ENCODE peak calls at places on chromosome 22, in five cellular contexts. A is CD8-positive, alpha-beta T cell; Z is hepatocyte; Y is thyroid gland; X is AG04450. D is an unnamed sample.

GRCh38 chr22:50622723-50623327 is 5.1 kb downstream of the ARSA start:
- DNase-seq in A (no peak), Z (no peak), Y (no peak), X (no peak), D (peak; percentile 100)

GRCh38 chr22:20552450-20552894 is 45.1 kb downstream of the MED15 start:
- DNase-seq in A (no peak), Z (peak; percentile 51), Y (peak; percentile 41), X (no peak), D (no peak)

GRCh38 chr22:35102663-35103062 is 36.7 kb downstream of the ISX start:
- DNase-seq in A (no peak), Z (peak; percentile 77), Y (no peak), X (no peak), D (peak; percentile 88)

GRCh38 chr22:33806191-33806590 is 114.1 kb downstream of the LARGE1 start:
- DNase-seq in A (no peak), Z (no peak), Y (no peak), X (no peak), D (peak; percentile 61)

GRCh38 chr22:30823015-30823370 is 128.3 kb downstream of the OSBP2 start:
- DNase-seq in A (no peak), Z (no peak), Y (no peak), X (no peak), D (no peak)

GRCh38 chr22:40247976-40248375 is 70.3 kb downstream of the TNRC6B start:
- DNase-seq in A (peak; percentile 70), Z (no peak), Y (no peak), X (no peak), D (peak; percentile 49)

GRCh38 chr22:35446365-35446764 is 46.4 kb downstream of the MCM5 start:
- DNase-seq in A (no peak), Z (peak; percentile 77), Y (no peak), X (peak; percentile 77), D (no peak)

GRCh38 chr22:19565382-19565902 is 41.2 kb upstream of the CLDN5 start:
- DNase-seq in A (no peak), Z (no peak), Y (no peak), X (no peak), D (no peak)

GRCh38 chr22:39472570-39473556 is 16.1 kb downstream of the MGAT3 start:
- DNase-seq in A (no peak), Z (peak; percentile 75), Y (peak; percentile 17), X (no peak), D (peak; percentile 98)

GRCh38 chr22:29011868-29012428 is 49.7 kb downstream of the C22orf31 start:
- DNase-seq in A (no peak), Z (no peak), Y (no peak), X (no peak), D (peak; percentile 90)

GRCh38 chr22:36323855-36324331 is 63.9 kb downstream of the MYH9 start:
- DNase-seq in A (no peak), Z (no peak), Y (peak; percentile 31), X (no peak), D (no peak)

GRCh38 chr22:37843746-37844089 is 416 bp downstream of the ANKRD54 start:
- DNase-seq in A (peak; percentile 49), Z (peak; percentile 75), Y (no peak), X (no peak), D (peak; percentile 36)

GRCh38 chr22:30187726-30188407 is 58.7 kb downstream of the LIF start:
- DNase-seq in A (no peak), Z (no peak), Y (no peak), X (no peak), D (no peak)

GRCh38 chr22:35021166-35021565 is 44.8 kb upstream of the ISX start:
- DNase-seq in A (no peak), Z (peak; percentile 70), Y (no peak), X (no peak), D (peak; percentile 66)

GRCh38 chr22:38707346-38707745 is 1.6 kb downstream of the GTPBP1 start:
- DNase-seq in A (no peak), Z (peak; percentile 56), Y (no peak), X (no peak), D (peak; percentile 88)

GRCh38 chr22:38725900-38726655 is 20.3 kb downstream of the GTPBP1 start:
- DNase-seq in A (no peak), Z (no peak), Y (no peak), X (no peak), D (no peak)

GRCh38 chr22:33984741-33985287 is 64.5 kb upstream of the LARGE1 start:
- DNase-seq in A (no peak), Z (no peak), Y (no peak), X (no peak), D (no peak)

GRCh38 chr22:19132693-19133400 is 1.7 kb downstream of the TSSK2 start:
- DNase-seq in A (no peak), Z (no peak), Y (no peak), X (no peak), D (no peak)

GRCh38 chr22:45645526-45646414 is 25.9 kb upstream of the ATXN10 start:
- DNase-seq in A (peak; percentile 78), Z (peak; percentile 86), Y (peak; percentile 78), X (no peak), D (peak; percentile 62)

GRCh38 chr22:25903294-25903693 is 161.3 kb downstream of the MYO18B start:
- DNase-seq in A (no peak), Z (no peak), Y (no peak), X (no peak), D (no peak)

GRCh38 chr22:35593071-35593884 is 23.9 kb downstream of the MB start:
- DNase-seq in A (no peak), Z (no peak), Y (no peak), X (no peak), D (no peak)

GRCh38 chr22:30204742-30205111 is 41.8 kb downstream of the LIF start:
- DNase-seq in A (no peak), Z (peak; percentile 67), Y (no peak), X (peak; percentile 72), D (peak; percentile 37)

DNA sequence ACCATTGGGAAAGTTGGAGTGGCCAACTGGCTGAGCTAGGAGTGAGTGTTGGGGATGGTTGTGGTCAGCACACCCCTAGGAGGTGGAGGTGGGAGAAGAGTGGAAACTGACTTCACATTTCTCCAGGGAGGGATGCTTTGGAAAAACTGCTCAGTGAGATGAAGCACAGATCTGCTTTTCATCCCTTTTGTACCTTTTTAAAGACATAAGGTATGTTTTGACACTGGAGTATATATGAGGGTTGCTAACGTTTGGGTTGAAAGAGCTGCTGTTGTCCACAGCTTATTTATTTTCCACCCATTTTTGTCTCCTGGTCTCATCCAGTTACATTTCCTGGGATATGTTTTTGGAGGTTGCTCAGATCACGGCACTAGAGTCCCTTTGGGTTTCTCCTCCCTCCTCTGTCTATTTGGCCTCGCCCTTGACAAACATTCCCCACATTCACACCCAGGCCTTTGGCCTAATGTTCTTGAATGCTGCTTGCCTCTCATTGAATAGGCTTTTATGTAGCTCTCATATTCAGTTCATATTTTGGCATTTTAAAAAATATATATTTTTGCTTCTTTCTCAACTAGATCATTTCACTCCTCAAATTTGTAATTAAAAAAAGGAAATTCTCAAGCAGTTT is 8.3 kb downstream of the SREBF2 start:
- DNase-seq in A (no peak), Z (no peak), Y (no peak), X (no peak), D (peak; percentile 75)
- H3K4me3 ChIP-seq in A (no peak overlapping the region), Z (no peak overlapping the region), Y (no peak overlapping the region), X (no peak overlapping the region), D (no peak overlapping the region)

DNA sequence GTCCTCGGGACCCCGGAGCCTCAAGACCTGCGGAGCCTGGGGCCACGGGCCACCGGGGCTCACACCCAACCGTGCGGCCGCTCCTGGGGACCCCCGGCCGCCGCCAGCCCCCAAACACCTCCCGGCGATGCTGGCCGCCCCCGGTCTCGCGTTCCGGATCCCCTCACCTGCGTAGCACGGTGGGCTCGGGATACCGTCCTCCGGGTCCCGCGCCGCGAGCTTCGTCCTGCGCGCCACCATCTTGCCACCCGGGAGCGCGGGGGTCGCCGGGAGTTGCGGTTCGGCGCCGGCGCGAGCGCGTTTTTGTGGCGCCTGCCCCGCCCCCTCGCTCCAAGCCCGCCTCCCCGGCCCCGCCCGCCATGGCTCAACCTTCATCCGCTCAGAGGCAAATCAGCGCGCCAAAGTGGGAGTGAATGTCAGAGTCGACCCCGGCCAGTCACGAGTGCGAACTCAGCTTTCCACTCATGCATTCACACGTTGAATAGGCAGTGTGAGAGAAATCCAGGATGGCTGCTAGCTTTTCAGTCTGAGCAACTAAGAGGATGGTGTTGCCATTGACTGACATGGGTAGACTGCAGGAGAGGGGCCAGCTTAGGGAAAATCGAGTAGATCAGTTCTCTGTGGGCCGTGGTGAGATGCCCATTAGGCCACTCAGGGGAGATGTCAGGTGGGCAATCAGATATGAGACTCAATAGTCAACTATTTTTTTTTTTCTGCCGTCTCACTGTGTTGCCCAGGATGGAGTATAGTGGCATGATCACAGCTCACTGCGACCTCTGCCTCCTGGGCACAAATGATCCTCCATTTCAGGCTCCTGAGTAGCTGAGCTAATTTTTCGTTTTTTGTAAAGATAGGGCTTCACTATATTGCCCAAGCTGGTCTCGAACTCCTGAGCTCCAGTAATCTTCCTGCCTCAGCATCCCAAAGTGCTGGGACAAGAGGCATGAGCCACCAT is 28.3 kb downstream of the SERHL2 start:
- DNase-seq in A (peak; percentile 82), Z (peak; percentile 90), Y (peak; percentile 80), X (no peak), D (peak; percentile 71)
- H3K27ac ChIP-seq in A (peak overlapping the region; percentile 52), Z (no peak overlapping the region), Y (peak overlapping the region; percentile 80), X (no peak overlapping the region), D (peak overlapping the region; percentile 37)

DNA sequence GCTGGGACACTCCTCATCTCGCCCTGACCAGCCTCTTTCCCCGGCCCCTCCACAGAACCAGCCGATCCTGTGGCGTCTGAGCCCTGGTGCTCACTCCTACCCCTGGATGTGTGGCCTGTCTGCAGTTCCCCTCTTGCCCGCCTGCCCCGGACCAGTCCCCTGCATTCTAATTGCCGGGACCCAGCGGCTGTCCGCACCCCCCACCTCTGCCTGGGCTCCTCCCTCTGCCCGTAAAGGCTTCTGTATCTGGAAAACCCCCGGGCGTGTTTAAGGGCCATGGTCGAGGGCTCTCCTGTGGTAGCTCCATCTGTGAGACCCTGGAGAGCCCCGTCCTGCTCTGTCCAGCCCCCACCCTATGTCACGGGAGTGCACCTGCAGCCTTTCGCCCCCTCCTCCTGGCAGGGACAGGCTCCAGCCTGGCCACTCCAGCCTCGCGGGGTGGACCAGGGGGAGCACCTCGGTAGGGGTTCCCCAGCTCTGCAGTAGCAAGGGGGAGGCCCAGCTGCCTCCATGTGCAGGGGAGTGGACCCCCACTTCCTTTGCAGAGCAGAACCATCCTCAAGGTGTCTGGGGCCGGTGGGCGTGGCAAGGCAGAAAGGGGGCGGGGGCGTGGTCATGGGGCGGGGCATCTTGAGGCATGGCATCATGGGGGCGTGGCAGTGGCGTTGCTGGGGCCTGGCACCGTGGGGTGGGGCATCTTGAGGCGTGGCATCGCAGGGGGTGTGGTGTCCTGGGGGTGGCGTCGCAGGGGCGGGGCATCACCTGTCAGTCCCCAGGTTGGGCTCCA is 430.4 kb downstream of the TBC1D22A start:
- DNase-seq in A (peak; percentile 9), Z (no peak), Y (peak; percentile 12), X (no peak), D (peak; percentile 82)
- H3K4me3 ChIP-seq in A (no peak overlapping the region), Z (no peak overlapping the region), Y (no peak overlapping the region), X (no peak overlapping the region), D (no peak overlapping the region)

GRCh38 chr22:27885977-27886842 is 32.8 kb downstream of the PITPNB start:
- DNase-seq in A (peak; percentile 55), Z (peak; percentile 58), Y (peak; percentile 46), X (peak; percentile 91), D (peak; percentile 36)
- H3K27ac ChIP-seq in A (no peak overlapping the region), Z (no peak overlapping the region), Y (peak overlapping the region; percentile 35), X (peak overlapping the region; percentile 92), D (no peak overlapping the region)

D was measured in small intestine.